ENCODE peak calls at places on chromosomes 11 and 22, in seven cellular contexts. One of them, this sample, is unnamed.
A peak's percentile ranks its signal among the peaks of the same experiment; 100 is the strongest.

GRCh38 chr11:326842-327580 is 6.4 kb upstream of the IFITM3 start:
- DNase-seq in K562: peak; percentile 60
- DNase-seq in fibroblast of mammary gland: peak; percentile 76
- DNase-seq in tibial artery: peak; percentile 90
- DNase-seq in body of pancreas: peak; percentile 83
- DNase-seq in astrocyte of the spinal cord: peak; percentile 64
- DNase-seq in lung: peak; percentile 79
- DNase-seq in this sample: no peak

GRCh38 chr11:127962416-127962815 is 624.9 kb downstream of the ETS1 start:
- DNase-seq in fibroblast of mammary gland: peak; percentile 31
- DNase-seq in tibial artery: no peak
- DNase-seq in body of pancreas: no peak
- DNase-seq in lung: no peak
- DNase-seq in K562: no peak
- DNase-seq in astrocyte of the spinal cord: no peak
- DNase-seq in this sample: peak; percentile 13

GRCh38 chr11:63592975-63593395 is 21.2 kb downstream of the PLAAT3 start:
- DNase-seq in body of pancreas: no peak
- DNase-seq in tibial artery: no peak
- DNase-seq in astrocyte of the spinal cord: peak; percentile 30
- DNase-seq in fibroblast of mammary gland: peak; percentile 41
- DNase-seq in lung: no peak
- DNase-seq in K562: no peak
- DNase-seq in this sample: no peak

GRCh38 chr11:1907955-1908354 is 11.5 kb upstream of the TNNT3 start:
- DNase-seq in tibial artery: no peak
- DNase-seq in fibroblast of mammary gland: no peak
- DNase-seq in lung: no peak
- DNase-seq in body of pancreas: no peak
- DNase-seq in K562: no peak
- DNase-seq in astrocyte of the spinal cord: peak; percentile 1
- DNase-seq in this sample: no peak

GRCh38 chr22:26606611-26607010 is 11.2 kb downstream of the CRYBB1 start:
- DNase-seq in tibial artery: no peak
- DNase-seq in body of pancreas: no peak
- DNase-seq in lung: no peak
- DNase-seq in fibroblast of mammary gland: peak; percentile 81
- DNase-seq in K562: no peak
- DNase-seq in astrocyte of the spinal cord: peak; percentile 71
- DNase-seq in this sample: peak; percentile 49

GRCh38 chr11:124481365-124482323 is 36.1 kb upstream of the OR8B8 start:
- DNase-seq in body of pancreas: no peak
- DNase-seq in K562: peak; percentile 77
- DNase-seq in fibroblast of mammary gland: peak; percentile 56
- DNase-seq in lung: no peak
- DNase-seq in tibial artery: no peak
- DNase-seq in astrocyte of the spinal cord: peak; percentile 50
- DNase-seq in this sample: peak; percentile 20

GRCh38 chr11:60899021-60899936 is 7.1 kb downstream of the PRPF19 start:
- DNase-seq in astrocyte of the spinal cord: peak; percentile 71
- DNase-seq in lung: no peak
- DNase-seq in body of pancreas: peak; percentile 46
- DNase-seq in fibroblast of mammary gland: peak; percentile 68
- DNase-seq in K562: peak; percentile 67
- DNase-seq in tibial artery: no peak
- DNase-seq in this sample: peak; percentile 70

GRCh38 chr11:67002921-67003411 is 20.0 kb upstream of the SYT12 start:
- DNase-seq in fibroblast of mammary gland: no peak
- DNase-seq in K562: no peak
- DNase-seq in body of pancreas: no peak
- DNase-seq in lung: no peak
- DNase-seq in tibial artery: no peak
- DNase-seq in astrocyte of the spinal cord: no peak
- DNase-seq in this sample: no peak

GRCh38 chr22:31926969-31927368 is 17.4 kb upstream of the YWHAH start:
- DNase-seq in fibroblast of mammary gland: no peak
- DNase-seq in K562: peak; percentile 83
- DNase-seq in tibial artery: no peak
- DNase-seq in lung: no peak
- DNase-seq in body of pancreas: no peak
- DNase-seq in astrocyte of the spinal cord: no peak
- DNase-seq in this sample: no peak

GRCh38 chr11:4704054-4704789 is at the start of gene MMP26:
- DNase-seq in K562: no peak
- DNase-seq in astrocyte of the spinal cord: no peak
- DNase-seq in fibroblast of mammary gland: no peak
- DNase-seq in body of pancreas: peak; percentile 21
- DNase-seq in tibial artery: no peak
- DNase-seq in lung: no peak
- DNase-seq in this sample: no peak

GRCh38 chr11:42631223-42631843 is 680.5 kb upstream of the API5 start:
- DNase-seq in tibial artery: no peak
- DNase-seq in astrocyte of the spinal cord: peak; percentile 21
- DNase-seq in lung: no peak
- DNase-seq in fibroblast of mammary gland: peak; percentile 16
- DNase-seq in body of pancreas: no peak
- DNase-seq in K562: no peak
- DNase-seq in this sample: peak; percentile 4

GRCh38 chr11:117287668-117288067 is 3.5 kb upstream of the BACE1-AS start:
- DNase-seq in body of pancreas: no peak
- DNase-seq in astrocyte of the spinal cord: no peak
- DNase-seq in fibroblast of mammary gland: no peak
- DNase-seq in tibial artery: no peak
- DNase-seq in lung: no peak
- DNase-seq in K562: no peak
- DNase-seq in this sample: no peak

DNA sequence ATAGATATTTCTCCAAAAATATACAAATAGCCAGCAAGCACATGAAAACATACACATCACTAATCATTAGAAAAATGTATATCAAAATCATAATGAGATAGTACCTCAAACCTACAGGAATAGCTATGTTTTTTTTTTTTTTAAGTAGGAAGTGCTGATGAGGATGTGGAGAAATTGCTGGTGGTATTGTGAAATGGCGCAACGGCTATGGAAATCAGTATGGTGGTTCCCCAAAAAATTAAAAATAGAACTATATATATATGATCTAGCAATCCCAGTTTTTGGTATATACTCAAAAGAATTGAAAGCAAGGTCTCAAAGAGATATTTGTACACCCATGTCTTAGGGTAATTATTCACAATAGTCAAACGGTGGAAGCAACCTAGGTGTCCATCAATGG is 46.0 kb upstream of the HIPK3 start:
- DNase-seq in lung: no peak
- DNase-seq in astrocyte of the spinal cord: no peak
- DNase-seq in K562: no peak
- DNase-seq in fibroblast of mammary gland: no peak
- DNase-seq in tibial artery: no peak
- DNase-seq in body of pancreas: no peak
- DNase-seq in this sample: no peak
- H3K4me3 ChIP-seq in lung: no peak overlapping the region
- H3K4me3 ChIP-seq in astrocyte of the spinal cord: no peak overlapping the region
- H3K4me3 ChIP-seq in K562: no peak overlapping the region
- H3K4me3 ChIP-seq in fibroblast of mammary gland: no peak overlapping the region
- H3K4me3 ChIP-seq in tibial artery: no peak overlapping the region
- H3K4me3 ChIP-seq in body of pancreas: no peak overlapping the region
- H3K4me3 ChIP-seq in this sample: no peak overlapping the region

DNA sequence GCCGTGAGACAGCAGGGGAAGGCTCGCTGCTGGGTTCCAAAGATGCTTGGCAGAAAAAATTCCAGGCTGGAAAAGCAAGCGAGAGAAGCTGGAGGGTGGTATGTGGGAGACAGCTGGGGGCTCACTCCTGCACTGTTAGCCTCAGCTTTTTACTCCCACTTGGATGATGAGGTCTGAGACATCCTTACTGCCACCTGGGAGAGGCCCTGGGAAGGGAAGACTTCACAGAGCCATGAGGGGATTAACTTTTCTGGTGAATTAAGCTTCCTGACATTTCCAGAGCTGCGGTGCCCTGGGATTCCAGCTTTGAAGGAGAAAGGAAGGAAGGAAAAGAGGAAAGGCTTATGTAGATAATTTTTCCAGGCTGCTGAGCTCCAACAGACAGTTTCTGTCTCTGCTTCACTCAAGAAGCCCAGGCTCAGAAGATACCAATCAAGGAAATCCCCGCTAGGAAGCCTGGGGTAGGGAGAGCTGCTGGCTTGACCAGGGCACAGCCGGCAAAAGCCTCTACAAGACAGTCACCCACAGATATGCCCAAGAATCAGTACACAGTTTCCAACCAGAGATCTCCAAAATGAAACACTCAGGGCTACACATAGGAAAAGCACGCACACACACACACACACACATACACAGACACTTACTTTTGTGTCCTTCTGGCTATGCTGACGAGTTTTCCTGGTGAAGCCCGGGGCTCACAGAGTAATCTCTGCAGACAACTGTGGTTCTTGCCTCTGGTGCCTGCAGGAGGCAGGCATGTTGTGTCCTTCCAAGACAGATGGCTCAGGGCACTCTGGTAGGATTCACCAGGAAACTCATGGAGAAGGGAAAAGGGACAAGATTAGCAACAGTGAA is 907 bp downstream of the MCHR1 start:
- DNase-seq in body of pancreas: no peak
- DNase-seq in astrocyte of the spinal cord: no peak
- DNase-seq in tibial artery: no peak
- DNase-seq in lung: no peak
- DNase-seq in fibroblast of mammary gland: peak; percentile 15
- DNase-seq in K562: no peak
- DNase-seq in this sample: peak; percentile 58
- TF ChIP-seq CTCF in body of pancreas: no peak
- TF ChIP-seq CTCF in astrocyte of the spinal cord: peak; percentile 16
- TF ChIP-seq CTCF in tibial artery: no peak
- TF ChIP-seq CTCF in lung: no peak
- TF ChIP-seq CTCF in fibroblast of mammary gland: peak; percentile 10
- TF ChIP-seq CTCF in K562: peak; percentile 6
- TF ChIP-seq CTCF in this sample: peak; percentile 37

DNA sequence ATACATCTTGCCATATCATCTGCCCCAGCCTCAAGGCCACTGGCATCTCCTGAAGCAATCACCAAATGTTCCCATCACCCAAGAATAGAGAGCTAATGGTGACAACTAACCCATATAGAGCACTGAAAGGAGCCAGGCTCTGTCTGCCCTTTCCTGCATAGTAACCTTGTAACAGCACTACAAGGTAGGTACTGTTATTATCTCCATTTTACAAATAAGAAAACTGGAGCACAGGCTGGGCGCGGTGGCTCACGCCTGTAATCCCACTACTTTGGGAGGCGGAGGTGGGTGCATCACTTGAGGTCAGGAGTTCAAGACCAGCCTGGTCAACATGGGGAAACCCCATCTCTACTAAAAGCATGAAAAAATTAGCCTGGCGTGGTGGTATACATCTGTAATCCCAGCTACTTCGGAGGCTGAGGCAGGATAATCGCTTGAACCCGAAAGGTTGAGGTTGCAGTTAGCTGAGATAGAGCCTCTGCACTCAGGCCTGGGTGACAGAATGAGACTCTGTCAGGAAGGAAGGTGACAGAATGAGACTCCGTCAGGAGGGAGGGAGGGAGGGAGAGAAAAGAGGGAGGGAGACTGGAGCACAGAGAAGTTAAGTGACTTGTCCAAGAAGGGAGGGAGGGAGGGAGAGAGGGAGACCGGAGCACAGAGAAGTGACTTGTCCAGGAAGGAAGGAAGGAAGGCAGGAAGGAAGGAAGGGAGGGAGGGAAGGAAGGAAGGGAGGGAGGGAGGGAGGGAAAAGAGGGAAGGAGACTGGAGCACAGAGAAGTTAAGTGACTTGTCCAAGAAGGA is 2.2 kb downstream of the SLC35F2 start:
- DNase-seq in astrocyte of the spinal cord: no peak
- DNase-seq in K562: no peak
- DNase-seq in fibroblast of mammary gland: no peak
- DNase-seq in tibial artery: no peak
- DNase-seq in body of pancreas: no peak
- DNase-seq in lung: no peak
- DNase-seq in this sample: no peak
- H3K4me3 ChIP-seq in astrocyte of the spinal cord: no peak overlapping the region
- H3K4me3 ChIP-seq in K562: peak overlapping the region; percentile 77
- H3K4me3 ChIP-seq in fibroblast of mammary gland: peak overlapping the region; percentile 86
- H3K4me3 ChIP-seq in tibial artery: no peak overlapping the region
- H3K4me3 ChIP-seq in body of pancreas: no peak overlapping the region
- H3K4me3 ChIP-seq in lung: no peak overlapping the region
- H3K4me3 ChIP-seq in this sample: no peak overlapping the region

GRCh38 chr22:35984183-35984710 is 44.4 kb downstream of the RBFOX2 start:
- DNase-seq in astrocyte of the spinal cord: no peak
- DNase-seq in fibroblast of mammary gland: no peak
- DNase-seq in tibial artery: no peak
- DNase-seq in lung: no peak
- DNase-seq in body of pancreas: no peak
- DNase-seq in K562: no peak
- DNase-seq in this sample: peak; percentile 87
- TF ChIP-seq CTCF in astrocyte of the spinal cord: no peak
- TF ChIP-seq CTCF in fibroblast of mammary gland: no peak
- TF ChIP-seq CTCF in tibial artery: no peak
- TF ChIP-seq CTCF in lung: no peak
- TF ChIP-seq CTCF in body of pancreas: no peak
- TF ChIP-seq CTCF in K562: no peak
- TF ChIP-seq CTCF in this sample: no peak

GRCh38 chr22:38455063-38455529 is at the start of gene KCNJ4:
- DNase-seq in lung: no peak
- DNase-seq in K562: no peak
- DNase-seq in tibial artery: no peak
- DNase-seq in fibroblast of mammary gland: no peak
- DNase-seq in body of pancreas: no peak
- DNase-seq in astrocyte of the spinal cord: no peak
- DNase-seq in this sample: no peak

GRCh38 chr22:38453065-38453672 is 1.8 kb downstream of the KCNJ4 start:
- DNase-seq in K562: no peak
- DNase-seq in lung: no peak
- DNase-seq in tibial artery: no peak
- DNase-seq in astrocyte of the spinal cord: no peak
- DNase-seq in body of pancreas: no peak
- DNase-seq in fibroblast of mammary gland: no peak
- DNase-seq in this sample: no peak

GRCh38 chr22:38455530-38456271 is 702 bp upstream of the KCNJ4 start:
- DNase-seq in lung: no peak
- DNase-seq in fibroblast of mammary gland: no peak
- DNase-seq in astrocyte of the spinal cord: no peak
- DNase-seq in tibial artery: no peak
- DNase-seq in K562: peak; percentile 80
- DNase-seq in body of pancreas: no peak
- DNase-seq in this sample: no peak

GRCh38 chr22:38454011-38454360 is 1.0 kb downstream of the KCNJ4 start:
- DNase-seq in K562: no peak
- DNase-seq in tibial artery: no peak
- DNase-seq in lung: no peak
- DNase-seq in fibroblast of mammary gland: no peak
- DNase-seq in body of pancreas: no peak
- DNase-seq in astrocyte of the spinal cord: no peak
- DNase-seq in this sample: no peak

GRCh38 chr22:38454361-38455062 is 487 bp downstream of the KCNJ4 start:
- DNase-seq in lung: no peak
- DNase-seq in astrocyte of the spinal cord: no peak
- DNase-seq in fibroblast of mammary gland: no peak
- DNase-seq in K562: no peak
- DNase-seq in tibial artery: no peak
- DNase-seq in body of pancreas: no peak
- DNase-seq in this sample: no peak
- H3K4me3 ChIP-seq in lung: peak overlapping the region; percentile 12
- H3K4me3 ChIP-seq in astrocyte of the spinal cord: no peak overlapping the region
- H3K4me3 ChIP-seq in fibroblast of mammary gland: no peak overlapping the region
- H3K4me3 ChIP-seq in K562: peak overlapping the region; percentile 18
- H3K4me3 ChIP-seq in tibial artery: peak overlapping the region; percentile 47
- H3K4me3 ChIP-seq in body of pancreas: no peak overlapping the region
- H3K4me3 ChIP-seq in this sample: no peak overlapping the region